ENCODE peak calls at places on chromosomes 16 and 17, in four cellular contexts. One of them, this sample, is unnamed.

GRCh38 chr17:11797803-11798202 is 199.5 kb downstream of the ZNF18 start:
- DNase-seq in H1: peak
- DNase-seq in mesendoderm: peak
- DNase-seq in H9: no peak
- DNase-seq in this sample: no peak

GRCh38 chr17:17097763-17098345 is 55.6 kb downstream of the MPRIP start:
- DNase-seq in H1: no peak
- DNase-seq in mesendoderm: no peak
- DNase-seq in H9: no peak
- DNase-seq in this sample: no peak

GRCh38 chr16:87447323-87447722 is 45.5 kb downstream of the ZCCHC14 start:
- DNase-seq in H1: no peak
- DNase-seq in mesendoderm: no peak
- DNase-seq in H9: no peak
- DNase-seq in this sample: peak

GRCh38 chr17:65557349-65558310 is 3.8 kb downstream of the AXIN2 start:
- DNase-seq in H1: no peak
- DNase-seq in mesendoderm: no peak
- DNase-seq in H9: no peak
- DNase-seq in this sample: peak

GRCh38 chr17:49217651-49218413 is 7.3 kb downstream of the ABI3 start:
- DNase-seq in H1: no peak
- DNase-seq in mesendoderm: no peak
- DNase-seq in H9: no peak
- DNase-seq in this sample: no peak

GRCh38 chr17:81534157-81535006 is 6.2 kb downstream of the FSCN2 start:
- DNase-seq in H1: no peak
- DNase-seq in mesendoderm: no peak
- DNase-seq in H9: no peak
- DNase-seq in this sample: no peak

GRCh38 chr16:84043486-84044107 is 1.0 kb upstream of the SLC38A8 start:
- DNase-seq in H1: no peak
- DNase-seq in mesendoderm: peak
- DNase-seq in H9: no peak
- DNase-seq in this sample: peak

GRCh38 chr16:77223184-77223583 is 24.0 kb downstream of the SYCE1L start:
- DNase-seq in H1: peak
- DNase-seq in mesendoderm: peak
- DNase-seq in H9: peak
- DNase-seq in this sample: no peak

GRCh38 chr17:46045639-46046038 is 46.6 kb downstream of the STH start:
- DNase-seq in H1: no peak
- DNase-seq in mesendoderm: no peak
- DNase-seq in H9: no peak
- DNase-seq in this sample: peak

GRCh38 chr17:73616120-73616872 is 27.9 kb downstream of the SDK2 start:
- DNase-seq in H1: no peak
- DNase-seq in mesendoderm: no peak
- DNase-seq in H9: no peak
- DNase-seq in this sample: no peak

GRCh38 chr17:44144966-44145739 is 3.4 kb downstream of the HROB start:
- DNase-seq in H1: no peak
- DNase-seq in mesendoderm: peak
- DNase-seq in H9: no peak
- DNase-seq in this sample: peak

GRCh38 chr16:89370081-89370511 is 120.3 kb downstream of the ANKRD11 start:
- DNase-seq in H1: no peak
- DNase-seq in mesendoderm: peak
- DNase-seq in H9: no peak
- DNase-seq in this sample: peak

GRCh38 chr17:56756536-56756935 is 77.2 kb downstream of the C17orf67 start:
- DNase-seq in H1: no peak
- DNase-seq in mesendoderm: no peak
- DNase-seq in H9: no peak
- DNase-seq in this sample: peak
- H3K56ac ChIP-seq in H1: no peak
- H3K56ac ChIP-seq in mesendoderm: no peak
- H3K56ac ChIP-seq in H9: no peak
- H3K56ac ChIP-seq in this sample: peak

GRCh38 chr16:27370318-27370717 is 31.7 kb upstream of the IL21R start:
- DNase-seq in H1: no peak
- DNase-seq in mesendoderm: no peak
- DNase-seq in H9: no peak
- DNase-seq in this sample: no peak
- H3K56ac ChIP-seq in H1: no peak
- H3K56ac ChIP-seq in mesendoderm: no peak
- H3K56ac ChIP-seq in H9: no peak
- H3K56ac ChIP-seq in this sample: no peak

GRCh38 chr16:8099586-8099985 is 490.7 kb downstream of the TMEM114 start:
- DNase-seq in H1: no peak
- DNase-seq in mesendoderm: no peak
- DNase-seq in H9: no peak
- DNase-seq in this sample: no peak

GRCh38 chr16:8088820-8089338 is 501.4 kb downstream of the TMEM114 start:
- DNase-seq in H1: no peak
- DNase-seq in mesendoderm: no peak
- DNase-seq in H9: no peak
- DNase-seq in this sample: no peak

GRCh38 chr16:8096211-8096610 is 494.1 kb downstream of the TMEM114 start:
- DNase-seq in H1: no peak
- DNase-seq in mesendoderm: no peak
- DNase-seq in H9: no peak
- DNase-seq in this sample: no peak

DNA sequence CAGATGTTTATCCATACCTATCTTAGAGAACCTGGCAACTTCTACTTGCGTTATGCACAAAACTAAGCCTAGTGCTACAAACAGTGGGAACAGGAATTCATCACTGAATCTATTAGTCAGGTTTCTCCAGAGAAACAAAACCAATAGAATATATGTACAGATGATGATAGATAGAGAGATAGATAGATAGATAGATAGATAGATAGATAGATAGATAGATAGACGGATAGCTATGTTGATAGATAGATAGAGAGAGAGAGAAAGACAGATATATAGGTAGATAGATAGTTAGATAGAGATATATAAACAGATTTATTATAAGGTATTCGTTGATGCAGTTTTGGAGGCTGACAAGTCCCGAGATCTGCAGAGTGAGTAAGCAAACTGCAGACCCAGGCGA is 495.6 kb downstream of the TMEM114 start:
- DNase-seq in H1: no peak
- DNase-seq in mesendoderm: no peak
- DNase-seq in H9: no peak
- DNase-seq in this sample: no peak
- H3K56ac ChIP-seq in H1: no peak
- H3K56ac ChIP-seq in mesendoderm: no peak
- H3K56ac ChIP-seq in H9: no peak
- H3K56ac ChIP-seq in this sample: no peak

GRCh38 chr16:30658731-30659506 is 688 bp downstream of the FBRS start:
- DNase-seq in H1: peak
- DNase-seq in mesendoderm: peak
- DNase-seq in H9: no peak
- DNase-seq in this sample: peak
- H3K56ac ChIP-seq in H1: no peak
- H3K56ac ChIP-seq in mesendoderm: peak
- H3K56ac ChIP-seq in H9: no peak
- H3K56ac ChIP-seq in this sample: peak

GRCh38 chr17:41539071-41539492 is 11.0 kb upstream of the KRT19 start:
- DNase-seq in H1: no peak
- DNase-seq in mesendoderm: peak
- DNase-seq in H9: no peak
- DNase-seq in this sample: no peak

GRCh38 chr17:41542357-41542756 is 14.2 kb upstream of the KRT19 start:
- DNase-seq in H1: no peak
- DNase-seq in mesendoderm: no peak
- DNase-seq in H9: no peak
- DNase-seq in this sample: no peak

GRCh38 chr17:41538565-41538991 is 10.5 kb upstream of the KRT19 start:
- DNase-seq in H1: no peak
- DNase-seq in mesendoderm: peak
- DNase-seq in H9: no peak
- DNase-seq in this sample: peak

GRCh38 chr17:41539979-41540701 is 12.0 kb upstream of the KRT19 start:
- DNase-seq in H1: no peak
- DNase-seq in mesendoderm: no peak
- DNase-seq in H9: no peak
- DNase-seq in this sample: no peak

DNA sequence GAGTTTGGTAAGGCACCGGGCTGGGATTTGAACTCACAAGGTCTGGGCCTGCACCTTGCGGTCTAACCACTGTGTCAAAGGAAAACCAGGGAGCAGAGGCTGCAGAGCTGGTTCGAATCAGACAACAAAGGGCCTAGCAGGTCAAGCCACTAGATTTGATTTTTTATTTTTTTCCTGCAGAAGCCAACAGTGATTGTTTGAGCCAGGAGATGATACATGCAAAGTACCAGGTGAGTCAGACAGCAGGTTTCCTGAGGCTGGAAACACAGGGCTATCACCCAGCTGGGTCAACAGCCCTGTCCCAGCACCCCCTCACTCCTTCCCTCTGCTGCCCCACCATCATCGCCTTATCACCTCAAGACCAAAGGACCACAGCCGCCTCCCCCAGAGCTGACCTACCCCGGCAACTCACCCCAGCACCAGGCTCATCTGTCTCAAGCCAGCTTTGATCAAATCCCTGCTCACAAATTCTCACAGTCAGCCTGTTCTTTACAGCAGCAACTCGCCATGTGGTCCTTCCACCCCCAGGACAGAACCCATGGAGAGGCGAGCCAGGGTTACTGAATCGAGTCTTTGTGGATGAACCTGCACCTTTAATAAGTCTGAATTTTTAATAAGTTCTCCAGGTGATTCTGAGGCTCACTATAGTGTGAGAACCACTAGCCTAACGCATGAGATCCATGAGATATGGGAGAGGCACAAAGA is 13.0 kb upstream of the KRT19 start:
- DNase-seq in H1: no peak
- DNase-seq in mesendoderm: no peak
- DNase-seq in H9: no peak
- DNase-seq in this sample: peak
- H3K56ac ChIP-seq in H1: no peak
- H3K56ac ChIP-seq in mesendoderm: no peak
- H3K56ac ChIP-seq in H9: no peak
- H3K56ac ChIP-seq in this sample: no peak

GRCh38 chr16:56626685-56627084 is 1.1 kb downstream of the MT1E start:
- DNase-seq in H1: no peak
- DNase-seq in mesendoderm: no peak
- DNase-seq in H9: no peak
- DNase-seq in this sample: no peak
- H3K56ac ChIP-seq in H1: no peak
- H3K56ac ChIP-seq in mesendoderm: no peak
- H3K56ac ChIP-seq in H9: no peak
- H3K56ac ChIP-seq in this sample: peak

GRCh38 chr17:76881408-76881807 is 13.2 kb downstream of the MGAT5B start:
- DNase-seq in H1: no peak
- DNase-seq in mesendoderm: no peak
- DNase-seq in H9: no peak
- DNase-seq in this sample: no peak

GRCh38 chr17:76884995-76885896 is 17.0 kb downstream of the MGAT5B start:
- DNase-seq in H1: peak
- DNase-seq in mesendoderm: peak
- DNase-seq in H9: peak
- DNase-seq in this sample: no peak

GRCh38 chr17:76881966-76882365 is 13.8 kb downstream of the MGAT5B start:
- DNase-seq in H1: no peak
- DNase-seq in mesendoderm: no peak
- DNase-seq in H9: no peak
- DNase-seq in this sample: no peak

GRCh38 chr17:76886395-76886794 is 18.2 kb downstream of the MGAT5B start:
- DNase-seq in H1: no peak
- DNase-seq in mesendoderm: no peak
- DNase-seq in H9: no peak
- DNase-seq in this sample: no peak

GRCh38 chr17:76883744-76884525 is 15.7 kb downstream of the MGAT5B start:
- DNase-seq in H1: no peak
- DNase-seq in mesendoderm: no peak
- DNase-seq in H9: no peak
- DNase-seq in this sample: no peak
- H3K56ac ChIP-seq in H1: no peak
- H3K56ac ChIP-seq in mesendoderm: no peak
- H3K56ac ChIP-seq in H9: no peak
- H3K56ac ChIP-seq in this sample: no peak

GRCh38 chr16:47787695-47788094 is 326.6 kb downstream of the PHKB start:
- DNase-seq in H1: no peak
- DNase-seq in mesendoderm: peak
- DNase-seq in H9: no peak
- DNase-seq in this sample: peak
- H3K56ac ChIP-seq in H1: no peak
- H3K56ac ChIP-seq in mesendoderm: no peak
- H3K56ac ChIP-seq in H9: no peak
- H3K56ac ChIP-seq in this sample: no peak

GRCh38 chr16:85853641-85854545 is 45.1 kb upstream of the IRF8 start:
- DNase-seq in H1: no peak
- DNase-seq in mesendoderm: no peak
- DNase-seq in H9: no peak
- DNase-seq in this sample: no peak
- H3K56ac ChIP-seq in H1: no peak
- H3K56ac ChIP-seq in mesendoderm: no peak
- H3K56ac ChIP-seq in H9: no peak
- H3K56ac ChIP-seq in this sample: no peak